ENCODE peak calls at places on chromosomes 2 and 18, in five cellular contexts. One of them, this sample, is unnamed.

GRCh38 chr2:142220901-142221300 is 90.1 kb upstream of the LRP1B start:
- DNase-seq in H7: no peak
- DNase-seq in WERI-Rb-1: no peak
- DNase-seq in brain microvascular endothelial cell: peak
- DNase-seq in effector memory CD4-positive, alpha-beta T cell: no peak
- DNase-seq in this sample: no peak

GRCh38 chr2:60759654-60760053 is 3.6 kb downstream of the PAPOLG start:
- DNase-seq in H7: no peak
- DNase-seq in brain microvascular endothelial cell: no peak
- DNase-seq in effector memory CD4-positive, alpha-beta T cell: no peak
- DNase-seq in WERI-Rb-1: no peak
- DNase-seq in this sample: no peak

GRCh38 chr2:84631047-84631446 is 114.7 kb downstream of the DNAH6 start:
- DNase-seq in H7: peak
- DNase-seq in effector memory CD4-positive, alpha-beta T cell: no peak
- DNase-seq in brain microvascular endothelial cell: peak
- DNase-seq in WERI-Rb-1: peak
- DNase-seq in this sample: no peak

GRCh38 chr2:11155326-11156059 is at the start of gene SLC66A3:
- DNase-seq in H7: no peak
- DNase-seq in effector memory CD4-positive, alpha-beta T cell: no peak
- DNase-seq in brain microvascular endothelial cell: peak
- DNase-seq in WERI-Rb-1: no peak
- DNase-seq in this sample: no peak

GRCh38 chr18:75204978-75205759 is 3.8 kb downstream of the PTGR3 start:
- DNase-seq in effector memory CD4-positive, alpha-beta T cell: no peak
- DNase-seq in WERI-Rb-1: no peak
- DNase-seq in brain microvascular endothelial cell: no peak
- DNase-seq in H7: no peak
- DNase-seq in this sample: no peak

GRCh38 chr2:118940486-118941120 is 1.4 kb upstream of the MARCO start:
- DNase-seq in effector memory CD4-positive, alpha-beta T cell: no peak
- DNase-seq in brain microvascular endothelial cell: no peak
- DNase-seq in H7: no peak
- DNase-seq in WERI-Rb-1: no peak
- DNase-seq in this sample: no peak

GRCh38 chr2:649461-650342 is 27.5 kb downstream of the TMEM18 start:
- DNase-seq in brain microvascular endothelial cell: no peak
- DNase-seq in H7: no peak
- DNase-seq in WERI-Rb-1: no peak
- DNase-seq in effector memory CD4-positive, alpha-beta T cell: no peak
- DNase-seq in this sample: no peak

GRCh38 chr2:221285156-221285555 is 286.9 kb downstream of the EPHA4 start:
- DNase-seq in H7: no peak
- DNase-seq in WERI-Rb-1: no peak
- DNase-seq in effector memory CD4-positive, alpha-beta T cell: no peak
- DNase-seq in brain microvascular endothelial cell: no peak
- DNase-seq in this sample: no peak

GRCh38 chr2:38092196-38092902 is 16.4 kb upstream of the CYP1B1 start:
- DNase-seq in brain microvascular endothelial cell: peak
- DNase-seq in WERI-Rb-1: no peak
- DNase-seq in effector memory CD4-positive, alpha-beta T cell: no peak
- DNase-seq in H7: no peak
- DNase-seq in this sample: peak

GRCh38 chr2:194822097-194822496 is 834.9 kb upstream of the SLC39A10 start:
- DNase-seq in H7: no peak
- DNase-seq in WERI-Rb-1: no peak
- DNase-seq in effector memory CD4-positive, alpha-beta T cell: no peak
- DNase-seq in brain microvascular endothelial cell: no peak
- DNase-seq in this sample: no peak

GRCh38 chr2:223269386-223269785 is 217.4 kb downstream of the KCNE4 start:
- DNase-seq in H7: no peak
- DNase-seq in effector memory CD4-positive, alpha-beta T cell: no peak
- DNase-seq in brain microvascular endothelial cell: no peak
- DNase-seq in WERI-Rb-1: no peak
- DNase-seq in this sample: no peak

GRCh38 chr2:178304262-178304661 is 110.0 kb downstream of the OSBPL6 start:
- DNase-seq in H7: no peak
- DNase-seq in brain microvascular endothelial cell: no peak
- DNase-seq in WERI-Rb-1: peak
- DNase-seq in effector memory CD4-positive, alpha-beta T cell: no peak
- DNase-seq in this sample: no peak

GRCh38 chr2:168430431-168430830 is 25.6 kb upstream of the CERS6 start:
- DNase-seq in brain microvascular endothelial cell: no peak
- DNase-seq in effector memory CD4-positive, alpha-beta T cell: no peak
- DNase-seq in WERI-Rb-1: no peak
- DNase-seq in H7: no peak
- DNase-seq in this sample: no peak

GRCh38 chr2:230134496-230135073 is 65.9 kb upstream of the SLC16A14 start:
- DNase-seq in brain microvascular endothelial cell: peak
- DNase-seq in WERI-Rb-1: no peak
- DNase-seq in H7: no peak
- DNase-seq in effector memory CD4-positive, alpha-beta T cell: no peak
- DNase-seq in this sample: no peak

GRCh38 chr2:192544371-192544955 is 349.7 kb upstream of the TMEFF2 start:
- DNase-seq in brain microvascular endothelial cell: no peak
- DNase-seq in WERI-Rb-1: no peak
- DNase-seq in H7: no peak
- DNase-seq in effector memory CD4-positive, alpha-beta T cell: no peak
- DNase-seq in this sample: no peak

GRCh38 chr2:108364676-108365297 is 13.0 kb upstream of the SULT1C4 start:
- DNase-seq in effector memory CD4-positive, alpha-beta T cell: no peak
- DNase-seq in brain microvascular endothelial cell: no peak
- DNase-seq in H7: no peak
- DNase-seq in WERI-Rb-1: no peak
- DNase-seq in this sample: no peak

GRCh38 chr18:58254873-58255511 is 211.0 kb downstream of the NEDD4L start:
- DNase-seq in WERI-Rb-1: no peak
- DNase-seq in H7: peak
- DNase-seq in brain microvascular endothelial cell: peak
- DNase-seq in effector memory CD4-positive, alpha-beta T cell: no peak
- DNase-seq in this sample: no peak

GRCh38 chr18:22639626-22640025 is 221.9 kb upstream of the CTAGE1 start:
- DNase-seq in H7: no peak
- DNase-seq in WERI-Rb-1: no peak
- DNase-seq in effector memory CD4-positive, alpha-beta T cell: no peak
- DNase-seq in brain microvascular endothelial cell: peak
- DNase-seq in this sample: no peak

GRCh38 chr18:8029061-8029460 is 461.9 kb downstream of the PTPRM start:
- DNase-seq in WERI-Rb-1: no peak
- DNase-seq in brain microvascular endothelial cell: no peak
- DNase-seq in H7: peak
- DNase-seq in effector memory CD4-positive, alpha-beta T cell: no peak
- DNase-seq in this sample: no peak

GRCh38 chr2:46146866-46147502 is 150.2 kb upstream of the EPAS1 start:
- DNase-seq in H7: no peak
- DNase-seq in WERI-Rb-1: no peak
- DNase-seq in effector memory CD4-positive, alpha-beta T cell: no peak
- DNase-seq in brain microvascular endothelial cell: no peak
- DNase-seq in this sample: no peak

GRCh38 chr2:120919771-120920437 is 184.2 kb downstream of the GLI2 start:
- DNase-seq in brain microvascular endothelial cell: peak
- DNase-seq in effector memory CD4-positive, alpha-beta T cell: no peak
- DNase-seq in WERI-Rb-1: no peak
- DNase-seq in H7: no peak
- DNase-seq in this sample: peak

GRCh38 chr2:11582526-11583202 is 48.8 kb downstream of the GREB1 start:
- DNase-seq in WERI-Rb-1: peak
- DNase-seq in brain microvascular endothelial cell: peak
- DNase-seq in effector memory CD4-positive, alpha-beta T cell: peak
- DNase-seq in H7: peak
- DNase-seq in this sample: no peak

GRCh38 chr18:31533236-31533635 is 35.3 kb downstream of the DSG2 start:
- DNase-seq in effector memory CD4-positive, alpha-beta T cell: no peak
- DNase-seq in H7: no peak
- DNase-seq in WERI-Rb-1: no peak
- DNase-seq in brain microvascular endothelial cell: no peak
- DNase-seq in this sample: no peak

GRCh38 chr2:29526587-29527586 is 394.5 kb downstream of the ALK start:
- DNase-seq in brain microvascular endothelial cell: no peak
- DNase-seq in WERI-Rb-1: no peak
- DNase-seq in effector memory CD4-positive, alpha-beta T cell: no peak
- DNase-seq in H7: no peak
- DNase-seq in this sample: no peak

GRCh38 chr2:101873543-101873942 is 118.2 kb upstream of the IL1R2 start:
- DNase-seq in effector memory CD4-positive, alpha-beta T cell: no peak
- DNase-seq in WERI-Rb-1: no peak
- DNase-seq in brain microvascular endothelial cell: no peak
- DNase-seq in H7: no peak
- DNase-seq in this sample: no peak

GRCh38 chr2:152436148-152436547 is 101.2 kb downstream of the FMNL2 start:
- DNase-seq in brain microvascular endothelial cell: no peak
- DNase-seq in H7: no peak
- DNase-seq in WERI-Rb-1: no peak
- DNase-seq in effector memory CD4-positive, alpha-beta T cell: no peak
- DNase-seq in this sample: no peak

GRCh38 chr2:61151434-61151833 is 10.6 kb upstream of the C2orf74 start:
- DNase-seq in H7: no peak
- DNase-seq in WERI-Rb-1: no peak
- DNase-seq in brain microvascular endothelial cell: peak
- DNase-seq in effector memory CD4-positive, alpha-beta T cell: no peak
- DNase-seq in this sample: no peak

GRCh38 chr2:173204316-173204715 is 128.7 kb downstream of the MAP3K20 start:
- DNase-seq in brain microvascular endothelial cell: no peak
- DNase-seq in effector memory CD4-positive, alpha-beta T cell: no peak
- DNase-seq in WERI-Rb-1: no peak
- DNase-seq in H7: no peak
- DNase-seq in this sample: no peak

GRCh38 chr2:171080607-171081006 is 80.1 kb downstream of the TLK1 start:
- DNase-seq in brain microvascular endothelial cell: no peak
- DNase-seq in H7: no peak
- DNase-seq in WERI-Rb-1: no peak
- DNase-seq in effector memory CD4-positive, alpha-beta T cell: no peak
- DNase-seq in this sample: no peak

GRCh38 chr2:5977477-5977876 is 285.3 kb downstream of the SOX11 start:
- DNase-seq in WERI-Rb-1: no peak
- DNase-seq in effector memory CD4-positive, alpha-beta T cell: no peak
- DNase-seq in H7: no peak
- DNase-seq in brain microvascular endothelial cell: no peak
- DNase-seq in this sample: no peak

GRCh38 chr2:195766691-195767090 is 109.7 kb downstream of the SLC39A10 start:
- DNase-seq in H7: no peak
- DNase-seq in brain microvascular endothelial cell: no peak
- DNase-seq in effector memory CD4-positive, alpha-beta T cell: no peak
- DNase-seq in WERI-Rb-1: no peak
- DNase-seq in this sample: no peak

DNA sequence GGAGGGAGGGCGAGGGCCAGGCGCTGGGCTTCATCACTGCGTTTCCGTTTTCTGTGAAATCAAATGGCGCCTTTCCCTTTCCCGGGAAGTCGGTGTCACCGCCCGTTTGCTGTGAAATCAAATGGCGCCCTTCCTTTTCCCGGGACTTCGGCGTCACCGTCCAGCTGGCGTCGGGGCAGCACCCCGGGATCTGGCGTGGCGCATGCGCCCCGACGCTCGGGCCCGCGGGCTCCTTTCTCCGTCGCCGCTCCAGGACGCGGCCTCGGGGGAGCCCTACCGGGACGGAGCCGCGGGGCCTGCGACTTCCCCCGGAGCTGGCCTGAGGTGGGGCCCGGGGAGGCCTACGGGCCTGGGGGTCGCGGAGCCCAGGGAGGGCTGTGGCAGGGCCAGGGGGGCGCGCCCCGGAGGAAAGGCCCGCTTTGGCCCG is at the start of gene FAM228A:
- DNase-seq in effector memory CD4-positive, alpha-beta T cell: no peak
- DNase-seq in H7: peak
- DNase-seq in brain microvascular endothelial cell: no peak
- DNase-seq in WERI-Rb-1: no peak
- DNase-seq in this sample: no peak
- H3K4me3 ChIP-seq in effector memory CD4-positive, alpha-beta T cell: no peak
- H3K4me3 ChIP-seq in H7: no peak
- H3K4me3 ChIP-seq in brain microvascular endothelial cell: no peak
- H3K4me3 ChIP-seq in WERI-Rb-1: no peak
- H3K4me3 ChIP-seq in this sample: no peak

GRCh38 chr2:175169191-175169590 is 1.2 kb upstream of the ATF2 start:
- DNase-seq in WERI-Rb-1: no peak
- DNase-seq in effector memory CD4-positive, alpha-beta T cell: no peak
- DNase-seq in H7: no peak
- DNase-seq in brain microvascular endothelial cell: no peak
- DNase-seq in this sample: no peak
- H3K4me3 ChIP-seq in WERI-Rb-1: peak
- H3K4me3 ChIP-seq in effector memory CD4-positive, alpha-beta T cell: no peak
- H3K4me3 ChIP-seq in H7: peak
- H3K4me3 ChIP-seq in brain microvascular endothelial cell: peak
- H3K4me3 ChIP-seq in this sample: no peak

GRCh38 chr2:238847432-238847801 is 468 bp upstream of the TWIST2 start:
- DNase-seq in WERI-Rb-1: no peak
- DNase-seq in effector memory CD4-positive, alpha-beta T cell: no peak
- DNase-seq in brain microvascular endothelial cell: no peak
- DNase-seq in H7: no peak
- DNase-seq in this sample: no peak

GRCh38 chr2:238848941-238849853 is 1.3 kb downstream of the TWIST2 start:
- DNase-seq in WERI-Rb-1: no peak
- DNase-seq in brain microvascular endothelial cell: peak
- DNase-seq in effector memory CD4-positive, alpha-beta T cell: no peak
- DNase-seq in H7: peak
- DNase-seq in this sample: no peak

GRCh38 chr2:238848566-238848940 is 668 bp downstream of the TWIST2 start:
- DNase-seq in H7: no peak
- DNase-seq in effector memory CD4-positive, alpha-beta T cell: no peak
- DNase-seq in brain microvascular endothelial cell: no peak
- DNase-seq in WERI-Rb-1: no peak
- DNase-seq in this sample: no peak

GRCh38 chr2:238846503-238847431 is 1.1 kb upstream of the TWIST2 start:
- DNase-seq in effector memory CD4-positive, alpha-beta T cell: no peak
- DNase-seq in WERI-Rb-1: no peak
- DNase-seq in H7: peak
- DNase-seq in brain microvascular endothelial cell: no peak
- DNase-seq in this sample: peak

DNA sequence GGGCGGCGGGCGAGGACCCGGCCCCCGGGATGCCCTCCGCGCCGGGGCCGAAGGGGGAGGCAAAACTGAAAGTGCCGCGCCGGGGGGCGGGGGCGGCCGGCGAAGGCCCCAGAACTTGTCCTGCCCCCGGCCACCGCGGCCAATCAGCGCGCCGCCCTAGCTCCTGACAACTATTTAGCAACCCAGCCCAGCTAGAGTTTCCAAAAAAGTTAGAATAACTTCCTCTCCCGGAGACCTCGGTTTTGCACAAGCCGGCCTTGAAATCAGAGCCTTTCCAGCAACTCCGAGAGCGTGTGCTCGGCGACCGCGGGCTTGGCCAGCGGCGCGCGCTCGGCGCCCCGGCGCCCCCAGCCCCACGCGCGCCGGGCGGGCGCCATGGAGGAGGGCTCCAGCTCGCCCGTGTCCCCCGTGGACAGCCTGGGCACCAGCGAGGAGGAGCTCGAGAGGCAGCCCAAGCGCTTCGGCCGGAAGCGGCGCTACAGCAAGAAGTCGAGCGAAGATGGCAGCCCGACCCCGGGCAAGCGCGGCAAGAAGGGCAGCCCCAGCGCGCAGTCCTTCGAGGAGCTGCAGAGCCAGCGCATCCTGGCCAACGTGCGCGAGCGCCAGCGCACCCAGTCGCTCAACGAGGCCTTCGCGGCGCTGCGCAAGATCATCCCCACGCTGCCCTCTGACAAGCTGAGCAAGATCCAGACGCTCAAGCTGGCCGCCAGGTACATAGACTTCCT is at the start of gene TWIST2:
- DNase-seq in brain microvascular endothelial cell: peak
- DNase-seq in H7: peak
- DNase-seq in WERI-Rb-1: no peak
- DNase-seq in effector memory CD4-positive, alpha-beta T cell: no peak
- DNase-seq in this sample: peak
- H3K4me3 ChIP-seq in brain microvascular endothelial cell: peak
- H3K4me3 ChIP-seq in H7: peak
- H3K4me3 ChIP-seq in WERI-Rb-1: no peak
- H3K4me3 ChIP-seq in effector memory CD4-positive, alpha-beta T cell: peak
- H3K4me3 ChIP-seq in this sample: peak

GRCh38 chr2:218858671-218859555 is 692 bp upstream of the WNT6 start:
- DNase-seq in effector memory CD4-positive, alpha-beta T cell: no peak
- DNase-seq in WERI-Rb-1: no peak
- DNase-seq in H7: peak
- DNase-seq in brain microvascular endothelial cell: no peak
- DNase-seq in this sample: no peak
- H3K4me3 ChIP-seq in effector memory CD4-positive, alpha-beta T cell: peak
- H3K4me3 ChIP-seq in WERI-Rb-1: peak
- H3K4me3 ChIP-seq in H7: peak
- H3K4me3 ChIP-seq in brain microvascular endothelial cell: no peak
- H3K4me3 ChIP-seq in this sample: no peak